ENCODE peak calls at places on chromosomes 4 and X, in four cellular contexts. F, P, X and O are unnamed samples.

GRCh38 chr4:1093391-1094335 is 19.7 kb downstream of the RNF212 start:
- DNase-seq in F (no peak), P (no peak), X (no peak), O (no peak)

GRCh38 chrX:3006500-3006899 is at the start of gene ARSH:
- DNase-seq in F (no peak), P (no peak), X (no peak), O (peak)

GRCh38 chrX:14039344-14039743 is 9.7 kb upstream of the GEMIN8 start:
- DNase-seq in F (peak), P (peak), X (peak), O (peak)

GRCh38 chr4:48223633-48224295 is 45.9 kb downstream of the TEC start:
- DNase-seq in F (no peak), P (no peak), X (no peak), O (no peak)

GRCh38 chr4:165828928-165829327 is 44.1 kb upstream of the TLL1 start:
- DNase-seq in F (no peak), P (no peak), X (no peak), O (no peak)

GRCh38 chr4:14428125-14428524 is 574.2 kb upstream of the CPEB2 start:
- DNase-seq in F (no peak), P (no peak), X (no peak), O (no peak)

GRCh38 chr4:99458911-99459447 is 23.8 kb upstream of the ADH7 start:
- DNase-seq in F (no peak), P (no peak), X (no peak), O (no peak)

GRCh38 chrX:14026121-14026520 is 3.6 kb downstream of the GEMIN8 start:
- DNase-seq in F (no peak), P (no peak), X (no peak), O (no peak)

GRCh38 chr4:147160908-147161513 is 215.3 kb upstream of the TTC29 start:
- DNase-seq in F (no peak), P (peak), X (peak), O (peak)

GRCh38 chr4:15078682-15079642 is 76.7 kb downstream of the CPEB2 start:
- DNase-seq in F (no peak), P (no peak), X (no peak), O (no peak)

GRCh38 chrX:51837926-51838325 is 55.5 kb upstream of the MAGED1 start:
- DNase-seq in F (no peak), P (no peak), X (peak), O (no peak)

GRCh38 chrX:37759878-37760418 is 19.9 kb upstream of the CYBB start:
- DNase-seq in F (no peak), P (no peak), X (no peak), O (no peak)

GRCh38 chr4:151661873-151662272 is 98.9 kb downstream of the GATB start:
- DNase-seq in F (no peak), P (no peak), X (no peak), O (no peak)

GRCh38 chr4:180028682-180029081 is 2214.5 kb upstream of the TENM3 start:
- DNase-seq in F (peak), P (peak), X (peak), O (peak)

DNA sequence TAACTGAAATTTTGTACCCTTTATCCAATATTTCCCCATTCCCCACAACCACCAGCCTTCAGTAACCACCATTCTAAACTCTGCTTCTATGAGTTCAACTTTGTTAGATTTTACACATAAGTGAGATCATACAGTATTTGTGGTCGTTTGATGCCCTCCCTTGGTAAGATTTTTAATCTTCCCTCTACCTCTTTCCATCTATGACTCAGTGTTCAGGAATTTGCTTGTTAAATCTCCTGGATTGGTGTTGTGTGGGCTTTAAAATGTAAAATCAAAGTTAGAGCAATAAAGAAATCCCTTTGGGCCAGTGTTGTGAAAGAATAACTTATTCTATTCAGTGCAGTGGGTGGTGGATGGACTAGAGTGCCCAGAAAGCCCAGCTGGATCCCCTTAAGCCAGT is 37.4 kb downstream of the SLC16A2 start:
- DNase-seq in F (no peak), P (no peak), X (no peak), O (no peak)
- TF ChIP-seq FOXJ3 in F (no peak), P (no peak), X (no peak), O (no peak)

DNA sequence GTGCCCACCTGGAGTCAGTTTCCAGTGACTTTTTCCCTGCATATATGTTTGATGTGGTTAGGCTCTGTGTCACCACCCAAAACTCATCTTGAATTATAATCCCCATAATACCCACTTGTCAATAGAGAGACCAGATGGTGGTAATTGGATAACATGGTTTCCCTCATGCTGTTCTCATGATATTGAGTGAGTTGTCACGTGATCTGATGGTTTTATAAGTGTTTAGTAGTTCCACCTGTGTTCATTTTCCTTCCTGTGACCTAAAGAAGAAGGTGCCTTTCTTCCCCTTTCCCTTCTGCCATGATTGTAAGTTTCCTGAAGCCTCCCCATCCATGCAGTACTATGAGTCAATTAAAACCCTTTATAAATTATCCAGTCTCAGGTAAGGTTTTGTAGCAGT is 740.9 kb downstream of the ARAP2 start:
- DNase-seq in F (no peak), P (no peak), X (no peak), O (no peak)
- TF ChIP-seq FOXJ3 in F (no peak), P (no peak), X (no peak), O (no peak)

DNA sequence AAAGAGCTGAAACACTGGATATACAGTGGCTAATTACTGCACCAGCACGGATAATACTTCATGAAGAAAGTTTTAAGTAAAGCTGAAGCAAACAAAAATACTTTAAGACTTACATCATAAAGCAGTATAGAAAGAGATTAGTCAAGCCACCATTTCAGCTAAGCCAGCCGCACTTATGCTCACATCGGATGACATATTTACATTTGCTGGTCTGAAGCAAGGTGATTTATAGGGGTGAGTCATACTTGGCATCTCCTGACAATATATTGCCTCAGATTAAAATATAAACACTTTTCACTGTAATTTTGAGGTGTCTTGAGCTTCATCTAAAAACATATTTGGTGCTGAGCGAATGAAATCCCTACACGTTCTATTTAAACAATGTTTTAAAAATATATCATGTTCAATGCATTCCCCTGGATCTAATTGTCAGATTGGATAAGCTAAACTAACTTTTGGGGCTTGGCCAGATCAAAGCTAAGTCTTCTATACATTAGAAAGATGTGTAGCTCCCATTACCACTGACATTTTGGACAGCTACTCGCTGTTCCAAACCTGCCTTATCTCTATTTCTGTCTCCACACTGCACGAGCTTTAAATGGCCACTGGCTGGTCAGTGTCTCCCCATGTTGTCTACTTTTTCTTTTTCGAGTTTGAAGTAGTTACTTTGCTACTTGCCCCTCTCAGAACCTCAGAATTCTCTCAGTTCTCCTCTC is 103.2 kb downstream of the VCX2 start:
- DNase-seq in F (no peak), P (no peak), X (no peak), O (no peak)
- TF ChIP-seq FOXJ3 in F (no peak), P (no peak), X (no peak), O (no peak)

GRCh38 chr4:129929052-129929451 is 833.1 kb downstream of the C4orf33 start:
- DNase-seq in F (peak), P (no peak), X (peak), O (no peak)

GRCh38 chr4:129929984-129930383 is 834.0 kb downstream of the C4orf33 start:
- DNase-seq in F (no peak), P (no peak), X (no peak), O (no peak)

DNA sequence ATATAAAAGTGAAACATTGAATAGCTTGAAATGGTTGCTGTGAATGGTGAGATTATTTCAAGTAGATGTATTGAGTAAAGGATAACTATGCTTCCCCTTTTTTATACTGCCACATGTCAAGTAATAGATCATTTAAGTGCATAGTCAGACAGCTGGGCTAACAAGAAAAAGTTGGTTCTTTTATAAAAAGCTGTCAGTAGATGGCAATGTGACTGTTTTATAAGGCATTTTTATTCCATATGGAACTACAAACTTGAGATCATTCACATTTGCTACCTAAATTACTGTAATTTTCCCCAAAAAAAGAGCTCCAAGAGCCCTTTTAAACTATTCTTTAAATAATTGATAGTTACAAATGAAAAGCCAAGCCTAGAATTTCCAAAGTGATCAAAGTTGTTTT is 831.0 kb downstream of the C4orf33 start:
- DNase-seq in F (no peak), P (no peak), X (no peak), O (no peak)
- TF ChIP-seq FOXJ3 in F (no peak), P (no peak), X (no peak), O (no peak)

GRCh38 chr4:30600246-30600645 is 119.9 kb upstream of the PCDH7 start:
- DNase-seq in F (no peak), P (no peak), X (no peak), O (no peak)

GRCh38 chr4:30610361-30610760 is 109.8 kb upstream of the PCDH7 start:
- DNase-seq in F (no peak), P (no peak), X (no peak), O (no peak)

DNA sequence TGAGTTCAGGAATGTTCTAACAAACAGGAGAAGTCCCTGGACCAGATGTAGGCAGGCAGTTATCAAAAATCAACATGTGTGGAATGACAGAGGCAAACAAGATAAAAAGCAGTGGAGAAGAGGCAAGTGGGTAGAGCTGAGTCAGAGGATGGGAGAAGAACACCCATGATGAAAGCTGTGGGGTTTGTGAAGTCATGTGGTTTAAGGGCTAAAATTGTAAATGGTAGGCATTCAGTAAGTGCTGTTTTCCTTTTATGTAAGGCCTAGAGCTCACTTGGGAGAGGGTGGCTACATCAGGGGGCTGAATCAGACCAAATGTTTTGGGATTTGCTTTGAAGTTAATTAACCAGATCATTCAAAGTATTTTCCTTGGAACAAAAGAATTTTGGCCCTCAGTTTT is 114.6 kb upstream of the PCDH7 start:
- DNase-seq in F (no peak), P (no peak), X (no peak), O (no peak)
- TF ChIP-seq FOXJ3 in F (no peak), P (no peak), X (no peak), O (no peak)

DNA sequence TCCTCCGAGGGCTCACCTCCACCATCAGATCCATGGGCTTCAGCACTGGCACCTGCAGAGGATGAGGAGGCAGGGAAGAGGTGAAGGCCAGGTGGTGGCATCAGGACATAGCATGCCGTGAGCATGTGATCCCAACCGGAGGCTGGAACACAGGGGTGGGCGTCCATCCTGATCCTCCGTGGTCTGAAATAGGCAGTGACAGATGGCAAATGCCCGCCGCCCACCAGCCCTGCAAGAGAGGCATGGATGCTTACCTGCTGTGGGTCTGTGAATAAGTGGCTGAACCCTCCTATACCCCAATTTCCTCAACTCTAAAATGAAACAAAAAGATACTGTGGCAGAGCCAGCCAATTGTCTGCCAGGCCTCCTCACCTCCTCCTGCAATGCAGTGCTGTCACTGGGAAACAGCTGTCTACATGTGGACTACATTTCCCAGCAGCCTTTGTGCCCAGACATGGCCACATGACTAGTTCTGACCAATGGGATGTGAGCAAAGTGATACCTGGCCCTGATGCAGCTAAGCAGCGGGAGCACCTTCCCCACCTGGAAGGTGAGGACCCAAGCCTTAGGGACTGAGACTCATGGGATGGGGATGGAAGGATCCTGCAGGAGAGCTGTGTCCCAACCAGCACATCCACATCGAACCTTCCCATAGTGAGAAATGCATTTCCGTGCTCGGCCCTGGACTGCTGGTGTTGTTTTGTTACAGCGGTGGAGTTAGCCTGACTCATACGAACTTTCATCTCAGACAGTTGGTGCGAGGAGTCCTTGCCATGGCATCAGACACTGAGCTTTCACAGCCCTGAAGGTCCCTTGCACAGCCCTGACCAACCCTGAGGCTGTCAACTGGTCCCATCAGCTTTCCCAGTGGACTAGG is 99.5 kb downstream of the PPP2R2C start:
- DNase-seq in F (peak), P (peak), X (peak), O (peak)
- TF ChIP-seq FOXJ3 in F (no peak), P (no peak), X (no peak), O (no peak)

GRCh38 chr4:86035688-86036087 is 324.2 kb downstream of the MAPK10 start:
- DNase-seq in F (no peak), P (no peak), X (no peak), O (no peak)

GRCh38 chr4:86038037-86038436 is 321.8 kb downstream of the MAPK10 start:
- DNase-seq in F (no peak), P (no peak), X (no peak), O (no peak)

GRCh38 chr4:86034616-86035015 is 325.2 kb downstream of the MAPK10 start:
- DNase-seq in F (no peak), P (no peak), X (no peak), O (no peak)

GRCh38 chr4:86033171-86033570 is 326.7 kb downstream of the MAPK10 start:
- DNase-seq in F (no peak), P (no peak), X (no peak), O (no peak)

GRCh38 chr4:86036729-86037128 is 323.1 kb downstream of the MAPK10 start:
- DNase-seq in F (no peak), P (no peak), X (no peak), O (no peak)
- TF ChIP-seq FOXJ3 in F (no peak), P (no peak), X (no peak), O (no peak)

GRCh38 chr4:25756503-25756902 is 100.9 kb downstream of the SLC34A2 start:
- DNase-seq in F (no peak), P (no peak), X (no peak), O (peak)
- TF ChIP-seq FOXJ3 in F (no peak), P (no peak), X (no peak), O (no peak)